ENCODE peak calls at places on chromosomes 13 and 19, in six cellular contexts. T is breast epithelium, W is ovary, Q is HCT116, X is tibial nerve, N is lower leg skin. K is an unnamed sample.

GRCh38 chr19:38554676-38555141 is 63.0 kb downstream of the MAP4K1 start:
- DNase-seq in T (no peak), W (no peak), Q (no peak), X (no peak), N (no peak), K (no peak)

GRCh38 chr19:1069009-1069779 is 2.2 kb downstream of the ARHGAP45 start:
- DNase-seq in T (no peak), W (no peak), Q (no peak), X (no peak), N (peak), K (no peak)

GRCh38 chr13:59946924-59947323 is 216.8 kb downstream of the DIAPH3 start:
- DNase-seq in T (no peak), W (no peak), Q (no peak), X (no peak), N (no peak), K (no peak)

GRCh38 chr19:28727133-28727834 is 485.7 kb downstream of the UQCRFS1 start:
- DNase-seq in T (no peak), W (no peak), Q (no peak), X (no peak), N (no peak), K (no peak)

GRCh38 chr13:36157475-36157874 is 26.3 kb upstream of the DCLK1 start:
- DNase-seq in T (no peak), W (no peak), Q (no peak), X (no peak), N (no peak), K (no peak)

GRCh38 chr13:40271931-40272775 is 394.3 kb downstream of the FOXO1 start:
- DNase-seq in T (peak), W (peak), Q (no peak), X (peak), N (peak), K (peak)

GRCh38 chr13:51614350-51614786 is 30.1 kb downstream of the WDFY2 start:
- DNase-seq in T (peak), W (no peak), Q (no peak), X (no peak), N (peak), K (no peak)

GRCh38 chr13:106083620-106084350 is 451.7 kb downstream of the EFNB2 start:
- DNase-seq in T (no peak), W (no peak), Q (peak), X (no peak), N (no peak), K (peak)

GRCh38 chr13:92500192-92500591 is 726.4 kb upstream of the GPC6 start:
- DNase-seq in T (no peak), W (no peak), Q (no peak), X (no peak), N (no peak), K (no peak)

GRCh38 chr19:14147797-14148605 is 11.6 kb upstream of the ASF1B start:
- DNase-seq in T (peak), W (peak), Q (peak), X (peak), N (peak), K (peak)

GRCh38 chr13:99191900-99192399 is 8.7 kb upstream of the UBAC2 start:
- DNase-seq in T (no peak), W (no peak), Q (no peak), X (no peak), N (peak), K (no peak)

GRCh38 chr13:103878891-103879605 is 812.8 kb upstream of the SLC10A2 start:
- DNase-seq in T (no peak), W (no peak), Q (no peak), X (no peak), N (no peak), K (no peak)

GRCh38 chr13:107743983-107744382 is 471.4 kb downstream of the LIG4 start:
- DNase-seq in T (no peak), W (no peak), Q (no peak), X (no peak), N (no peak), K (no peak)

GRCh38 chr13:108176685-108177274 is 38.6 kb downstream of the LIG4 start:
- DNase-seq in T (no peak), W (no peak), Q (peak), X (no peak), N (no peak), K (peak)

GRCh38 chr19:1265611-1266115 is 3.5 kb upstream of the CIRBP start:
- DNase-seq in T (no peak), W (peak), Q (no peak), X (no peak), N (no peak), K (no peak)

GRCh38 chr13:100323937-100324336 is 235.0 kb downstream of the PCCA start:
- DNase-seq in T (no peak), W (no peak), Q (no peak), X (no peak), N (no peak), K (no peak)

GRCh38 chr13:74132768-74133656 is 1.2 kb downstream of the KLF12 start:
- DNase-seq in T (no peak), W (peak), Q (no peak), X (no peak), N (no peak), K (peak)

GRCh38 chr13:74134777-74135305 is 637 bp upstream of the KLF12 start:
- DNase-seq in T (no peak), W (peak), Q (no peak), X (peak), N (no peak), K (peak)

GRCh38 chr13:74134226-74134776 is at the start of gene KLF12:
- DNase-seq in T (peak), W (peak), Q (peak), X (peak), N (peak), K (peak)

GRCh38 chr13:74132152-74132767 is 1.9 kb downstream of the KLF12 start:
- DNase-seq in T (no peak), W (no peak), Q (no peak), X (no peak), N (no peak), K (no peak)

GRCh38 chr13:74133657-74134201 is 475 bp downstream of the KLF12 start:
- DNase-seq in T (peak), W (peak), Q (peak), X (peak), N (peak), K (peak)
- TF ChIP-seq POLR2A in T (no peak), W (peak), Q (no peak), X (no peak), N (no peak), K (peak)

DNA sequence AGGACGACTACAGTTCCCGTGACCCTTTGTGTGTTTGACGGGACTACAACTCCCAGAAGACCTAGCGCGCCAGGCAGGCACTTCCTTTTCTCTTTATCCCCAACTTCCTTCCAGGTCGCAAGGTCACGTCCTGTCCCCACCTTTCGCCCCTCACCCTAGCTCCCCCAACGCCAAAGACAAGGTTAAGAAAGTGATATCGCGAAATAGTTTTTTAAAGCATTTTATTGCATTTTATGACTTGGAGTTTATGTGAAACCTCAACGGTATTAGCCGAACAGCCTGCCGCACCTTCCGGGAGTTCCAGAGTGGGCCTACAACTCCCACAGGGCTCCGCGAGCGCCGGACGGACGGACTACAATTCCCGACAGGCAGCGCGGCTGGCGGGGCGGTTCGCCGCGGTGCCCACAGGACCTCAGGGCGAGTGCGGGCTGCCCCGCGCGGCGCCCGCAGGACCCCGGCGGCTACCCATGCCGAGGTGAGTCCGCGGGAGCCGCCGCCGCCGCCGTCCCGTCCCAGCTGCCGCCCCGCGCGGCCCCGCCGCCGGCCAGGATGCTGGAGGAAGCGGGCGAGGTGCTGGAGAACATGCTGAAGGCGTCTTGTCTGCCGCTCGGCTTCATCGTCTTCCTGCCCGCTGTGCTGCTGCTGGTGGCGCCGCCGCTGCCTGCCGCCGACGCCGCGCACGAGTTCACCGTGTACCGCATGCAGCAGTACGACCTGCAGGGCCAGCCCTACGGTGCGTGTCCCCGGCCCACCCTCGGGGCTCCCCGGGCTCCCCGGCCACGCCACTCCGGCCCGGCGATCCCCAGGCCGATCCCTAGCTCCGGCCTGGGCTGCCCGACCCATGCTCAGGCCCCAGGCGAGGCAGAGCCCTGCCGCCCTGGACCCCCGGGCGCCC is at the start of gene NCLN:
- DNase-seq in T (peak), W (peak), Q (peak), X (peak), N (peak), K (peak)
- TF ChIP-seq POLR2A in T (no peak), W (peak), Q (no peak), X (no peak), N (no peak), K (peak)

DNA sequence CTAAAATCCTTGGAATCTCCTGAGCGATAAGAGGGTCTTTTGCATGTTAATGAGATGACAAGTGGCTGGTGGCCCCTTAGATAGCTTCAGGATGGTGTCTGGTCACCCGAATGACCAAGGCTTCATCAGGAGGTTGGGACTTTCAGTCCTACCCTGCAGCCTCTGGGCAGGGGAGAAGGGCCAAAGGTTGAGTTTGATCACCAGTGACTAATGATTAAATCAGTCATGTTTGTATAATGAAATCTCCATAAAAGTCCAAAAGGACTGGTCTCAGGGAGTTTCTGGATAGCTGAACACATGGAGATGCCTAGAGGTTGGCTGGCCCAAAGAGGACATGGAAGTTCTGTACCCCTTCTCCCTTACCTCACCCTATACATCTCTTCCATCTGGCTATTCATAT is 316.2 kb downstream of the MTUS2 start:
- DNase-seq in T (no peak), W (no peak), Q (no peak), X (no peak), N (no peak), K (no peak)
- TF ChIP-seq POLR2A in T (no peak), W (no peak), Q (no peak), X (no peak), N (no peak), K (no peak)

DNA sequence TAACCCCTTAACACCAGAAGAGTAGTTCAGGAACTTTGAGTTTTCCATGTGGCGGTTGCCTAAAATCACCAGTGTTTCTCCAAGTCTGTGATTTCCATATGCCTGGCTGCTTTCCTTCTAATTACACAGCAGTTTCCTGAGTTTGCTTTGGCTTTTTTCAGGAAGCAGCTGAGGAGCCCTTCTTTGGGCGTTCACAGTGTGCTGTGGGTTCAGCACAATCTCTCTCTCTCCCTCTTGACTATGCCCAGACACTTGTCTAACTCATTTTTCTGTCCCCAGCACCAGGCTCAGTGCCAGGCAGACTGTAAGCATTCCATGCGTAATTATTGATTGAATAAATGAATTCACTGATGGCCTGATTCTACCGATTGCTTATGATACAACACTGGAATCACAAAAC is 19.7 kb downstream of the SCEL start:
- DNase-seq in T (no peak), W (no peak), Q (no peak), X (no peak), N (no peak), K (no peak)
- TF ChIP-seq POLR2A in T (no peak), W (no peak), Q (no peak), X (no peak), N (no peak), K (no peak)

GRCh38 chr19:12695997-12696365 is 450 bp downstream of the FBXW9 start:
- DNase-seq in T (no peak), W (no peak), Q (no peak), X (no peak), N (no peak), K (no peak)

GRCh38 chr19:12698138-12698537 is 1.7 kb upstream of the FBXW9 start:
- DNase-seq in T (no peak), W (no peak), Q (no peak), X (no peak), N (no peak), K (no peak)

GRCh38 chr19:12695090-12695489 is 1.3 kb downstream of the FBXW9 start:
- DNase-seq in T (no peak), W (no peak), Q (no peak), X (no peak), N (no peak), K (no peak)

GRCh38 chr19:12695514-12695913 is 917 bp downstream of the FBXW9 start:
- DNase-seq in T (no peak), W (no peak), Q (no peak), X (no peak), N (no peak), K (no peak)

DNA sequence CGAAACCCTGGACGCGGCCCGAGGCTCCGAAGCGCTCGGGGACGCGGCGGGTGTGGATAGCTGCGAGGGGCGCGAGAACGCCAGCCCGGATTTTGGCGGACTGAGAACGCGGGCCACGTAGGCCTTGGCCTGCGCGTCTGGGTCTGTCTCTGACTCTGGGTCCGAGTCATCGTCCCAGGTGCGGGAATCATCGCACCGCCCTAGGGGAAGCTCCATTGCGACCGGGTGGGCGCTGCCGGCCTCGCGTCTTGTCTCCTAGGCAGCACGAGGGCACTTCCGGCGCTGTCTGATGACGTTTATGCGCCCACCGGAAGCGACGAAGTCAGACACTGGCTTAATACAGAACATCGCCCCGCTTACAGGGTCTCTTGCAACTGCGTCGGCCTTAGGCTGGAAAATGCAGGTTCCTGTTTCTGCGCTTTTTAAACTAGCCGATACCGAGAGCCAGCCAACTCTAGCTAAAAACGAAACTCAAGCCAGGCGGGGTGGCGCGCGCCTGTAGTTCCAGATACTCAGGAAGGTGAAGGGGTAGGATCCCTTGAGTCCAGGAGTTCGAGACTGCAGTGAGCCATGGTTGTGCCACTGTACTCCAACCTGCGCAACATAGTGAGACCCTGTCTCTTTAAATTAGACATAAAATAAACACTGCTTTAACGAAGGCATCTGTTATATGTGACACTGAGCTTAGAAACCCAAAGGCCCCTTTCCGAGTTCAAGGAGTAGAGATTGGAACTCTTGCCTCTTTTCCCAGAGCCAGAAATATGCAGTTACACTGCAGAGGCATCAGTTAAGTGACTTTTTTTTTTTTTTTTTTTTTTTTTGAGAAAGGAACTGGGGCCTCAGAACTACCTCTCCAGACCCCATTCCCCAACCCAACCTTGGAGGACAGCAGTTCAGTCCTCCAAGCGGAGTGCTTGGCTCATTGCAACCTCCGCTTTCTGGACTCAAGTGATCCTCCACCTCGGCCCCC is at the start of gene FBXW9:
- DNase-seq in T (peak), W (peak), Q (peak), X (peak), N (peak), K (peak)
- TF ChIP-seq POLR2A in T (no peak), W (peak), Q (peak), X (no peak), N (no peak), K (peak)